ENCODE peak calls at places on chromosomes 5 and 9, in six cellular contexts. Y is A549, G is stomach, X is suprapubic skin, Z is GM12878, S is ovary. F is an unnamed sample.
A peak's percentile ranks its signal among the peaks of the same experiment; 100 is the strongest.

GRCh38 chr9:12862596-12862995 is 87.8 kb downstream of the LURAP1L start:
- DNase-seq in S (no peak), X (no peak), Z (no peak), Y (no peak), G (no peak), F (no peak)

GRCh38 chr5:93891491-93892480 is 150.4 kb upstream of the POU5F2 start:
- DNase-seq in G (no peak), S (no peak), Z (no peak), X (no peak), Y (no peak), F (no peak)

GRCh38 chr5:102955463-102955862 is 164.5 kb downstream of the GIN1 start:
- DNase-seq in Y (no peak), Z (no peak), X (no peak), S (no peak), G (no peak), F (no peak)

GRCh38 chr5:60993875-60994571 is 49.0 kb downstream of the NDUFAF2 start:
- DNase-seq in G (no peak), Y (no peak), S (no peak), X (no peak), Z (no peak), F (no peak)

GRCh38 chr5:124630767-124631704 is 115.4 kb downstream of the ZNF608 start:
- DNase-seq in S (no peak), Z (no peak), X (no peak), Y (no peak), G (no peak), F (no peak)

GRCh38 chr5:34869256-34869655 is 30.3 kb downstream of the TTC23L start:
- DNase-seq in Y (no peak), S (no peak), G (no peak), X (no peak), Z (no peak), F (no peak)

GRCh38 chr5:15500326-15500958 is 462 bp downstream of the FBXL7 start:
- DNase-seq in G (peak; percentile 26), S (peak; percentile 78), Z (no peak), Y (peak; percentile 3), X (peak; percentile 83), F (no peak)

GRCh38 chr9:70873506-70873905 is 247.9 kb downstream of the TRPM3 start:
- DNase-seq in S (no peak), X (no peak), Y (no peak), G (no peak), Z (no peak), F (no peak)

GRCh38 chr9:35079426-35080341 is at the start of gene FANCG:
- DNase-seq in Y (peak; percentile 95), G (peak; percentile 89), X (peak; percentile 95), Z (peak; percentile 79), S (peak; percentile 89), F (peak; percentile 96)

GRCh38 chr9:95491543-95492330 is 25.0 kb downstream of the PTCH1 start:
- DNase-seq in Z (no peak), X (no peak), G (no peak), S (no peak), Y (no peak), F (no peak)

GRCh38 chr5:74316064-74316586 is 324.4 kb downstream of the ENC1 start:
- DNase-seq in G (no peak), S (no peak), Y (peak; percentile 66), X (no peak), Z (peak; percentile 53), F (no peak)

GRCh38 chr5:67233075-67233474 is 36.5 kb upstream of the CD180 start:
- DNase-seq in Y (no peak), Z (no peak), G (no peak), X (no peak), S (no peak), F (no peak)

GRCh38 chr5:176631383-176631970 is 1.0 kb downstream of the EIF4E1B start:
- DNase-seq in S (no peak), Y (no peak), Z (no peak), G (no peak), X (no peak), F (no peak)

GRCh38 chr9:4415281-4415680 is 75.0 kb upstream of the SLC1A1 start:
- DNase-seq in G (no peak), X (no peak), S (no peak), Y (no peak), Z (no peak), F (no peak)

GRCh38 chr9:127897194-127897692 is 2.2 kb downstream of the ST6GALNAC6 start:
- DNase-seq in Y (peak; percentile 69), Z (no peak), X (peak; percentile 94), G (peak; percentile 80), S (peak; percentile 95), F (peak; percentile 99)

GRCh38 chr5:108461628-108462367 is 79.9 kb upstream of the FBXL17 start:
- DNase-seq in G (no peak), S (no peak), Y (no peak), X (no peak), Z (no peak), F (no peak)

GRCh38 chr9:95283678-95284077 is 33.8 kb downstream of the FANCC start:
- DNase-seq in G (no peak), S (no peak), X (no peak), Z (no peak), Y (no peak), F (no peak)

GRCh38 chr9:121878208-121878835 is 214.8 kb downstream of the TTLL11 start:
- DNase-seq in Z (no peak), Y (no peak), S (no peak), X (no peak), G (no peak), F (no peak)

GRCh38 chr9:113875420-113875916 is 641 bp upstream of the ZNF618 start:
- DNase-seq in S (no peak), G (no peak), Z (no peak), Y (peak; percentile 15), X (no peak), F (no peak)

GRCh38 chr9:128916204-128916603 is 4.6 kb upstream of the PHYHD1 start:
- DNase-seq in Y (no peak), X (no peak), S (peak; percentile 57), G (no peak), Z (no peak), F (no peak)

GRCh38 chr9:89497978-89498844 is at the start of gene SEMA4D:
- DNase-seq in Y (peak; percentile 44), S (peak; percentile 74), G (peak; percentile 84), Z (no peak), X (no peak), F (no peak)

GRCh38 chr5:110956280-110956912 is 115.1 kb upstream of the TSLP start:
- DNase-seq in Z (no peak), S (no peak), Y (no peak), X (peak; percentile 74), G (no peak), F (no peak)

GRCh38 chr5:51033215-51033614 is 350.0 kb upstream of the ISL1 start:
- DNase-seq in Y (no peak), G (peak; percentile 78), X (no peak), S (no peak), Z (no peak), F (no peak)

GRCh38 chr5:16913187-16913839 is 22.8 kb downstream of the MYO10 start:
- DNase-seq in X (no peak), Y (no peak), Z (no peak), G (peak; percentile 60), S (no peak), F (no peak)

GRCh38 chr5:173625686-173626500 is 9.4 kb upstream of the BOD1 start:
- DNase-seq in Y (no peak), G (no peak), Z (no peak), S (no peak), X (no peak), F (no peak)

DNA sequence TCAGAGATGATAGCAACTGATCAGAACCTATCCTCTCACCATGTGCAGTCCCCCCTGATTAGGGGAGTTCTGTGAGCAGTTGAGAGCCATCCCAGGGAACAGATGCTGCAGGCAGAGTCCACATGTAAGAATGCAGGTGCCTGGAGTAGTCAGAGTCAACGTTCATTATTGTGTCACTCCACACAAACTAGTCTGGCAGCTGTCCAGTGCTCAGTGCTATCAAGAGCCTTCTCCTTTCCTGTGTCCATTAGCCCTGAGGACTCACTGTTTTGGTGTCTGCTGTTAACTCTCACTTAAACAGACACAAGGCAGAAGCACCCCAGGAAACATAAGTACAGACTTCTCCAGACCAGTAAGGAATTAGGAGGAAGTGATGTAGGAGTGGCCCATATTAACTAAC is 2.5 kb downstream of the SH3TC2 start:
- DNase-seq in G (peak; percentile 29), Z (no peak), X (no peak), S (no peak), Y (no peak), F (peak; percentile 53)
- H3K27ac ChIP-seq in G (no peak overlapping the region), Z (no peak overlapping the region), X (no peak overlapping the region), S (no peak overlapping the region), Y (no peak overlapping the region), F (no peak overlapping the region)

GRCh38 chr9:131784882-131785281 is 45.0 kb upstream of the RAPGEF1 start:
- DNase-seq in Y (no peak), Z (no peak), S (no peak), X (no peak), G (no peak), F (no peak)
- TF ChIP-seq EP300 in Y (no peak), Z (no peak), S (no peak), X (no peak), G (no peak), F (no peak)

DNA sequence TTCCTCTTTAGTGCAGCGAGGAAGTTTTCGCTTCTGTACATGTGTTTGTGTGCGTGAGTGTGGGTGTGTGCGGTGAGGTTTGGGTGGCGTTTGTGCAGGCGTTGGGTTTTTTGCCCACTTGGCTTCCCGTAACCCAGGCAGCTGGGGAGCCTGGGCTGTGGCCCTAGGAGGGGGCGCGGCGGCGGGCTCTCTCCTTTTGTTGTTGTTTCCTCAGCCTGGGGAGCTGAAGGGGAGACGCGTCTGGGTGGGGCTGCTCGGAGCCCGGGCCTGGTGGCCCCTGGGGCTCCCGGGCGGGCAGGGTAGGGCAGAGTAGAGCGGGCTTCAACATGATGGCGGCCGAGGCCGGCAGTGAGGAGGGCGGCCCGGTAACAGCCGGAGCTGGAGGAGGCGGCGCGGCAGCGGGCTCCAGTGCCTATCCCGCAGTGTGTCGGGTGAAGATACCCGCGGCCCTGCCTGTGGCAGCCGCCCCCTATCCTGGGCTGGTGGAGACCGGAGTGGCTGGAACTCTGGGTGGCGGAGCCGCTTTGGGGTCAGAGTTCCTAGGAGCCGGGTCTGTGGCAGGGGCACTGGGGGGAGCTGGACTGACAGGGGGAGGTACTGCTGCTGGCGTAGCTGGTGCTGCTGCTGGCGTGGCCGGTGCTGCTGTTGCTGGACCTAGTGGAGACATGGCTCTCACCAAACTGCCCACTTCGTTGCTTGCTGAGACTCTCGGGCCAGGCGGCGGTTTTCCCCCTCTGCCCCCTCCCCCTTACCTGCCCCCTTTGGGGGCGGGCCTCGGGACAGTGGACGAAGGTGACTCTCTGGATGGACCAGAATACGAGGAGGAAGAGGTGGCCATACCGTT is 665 bp downstream of the RASA1 start:
- DNase-seq in Z (peak; percentile 51), S (peak; percentile 80), X (peak; percentile 82), Y (peak; percentile 68), G (peak; percentile 70), F (peak; percentile 93)
- TF ChIP-seq POLR2A in Z (peak; percentile 82), S (no peak), X (no peak), Y (peak; percentile 49), G (no peak), F (no peak)

GRCh38 chr9:134065720-134066419 is 2.0 kb downstream of the BRD3 start:
- DNase-seq in Y (peak; percentile 17), G (peak; percentile 60), Z (peak; percentile 53), S (peak; percentile 41), X (peak; percentile 76), F (no peak)
- H3K27ac ChIP-seq in Y (peak overlapping the region; percentile 91), G (peak overlapping the region; percentile 80), Z (peak overlapping the region; percentile 82), S (peak overlapping the region; percentile 79), X (peak overlapping the region; percentile 56), F (peak overlapping the region; percentile 99)

F was measured in esophagus muscularis mucosa.